ENCODE peak calls at places on chromosome 21, in four cellular contexts. E, M, I and C are unnamed samples.

GRCh38 chr21:34947122-34947534 is 102.0 kb downstream of the RUNX1 start:
- DNase-seq in E (no peak), M (no peak), I (no peak), C (no peak)

GRCh38 chr21:30962013-30962412 is 76.3 kb downstream of the KRTAP19-8 start:
- DNase-seq in E (no peak), M (no peak), I (no peak), C (no peak)

GRCh38 chr21:28615276-28615675 is 377.4 kb downstream of the LTN1 start:
- DNase-seq in E (no peak), M (no peak), I (no peak), C (no peak)

GRCh38 chr21:37348664-37349063 is 17.9 kb upstream of the DYRK1A start:
- DNase-seq in E (peak), M (no peak), I (no peak), C (no peak)

GRCh38 chr21:25895565-25896205 is 160.9 kb downstream of the GABPA start:
- DNase-seq in E (peak), M (no peak), I (no peak), C (no peak)

GRCh38 chr21:15015622-15016471 is 49.0 kb downstream of the NRIP1 start:
- DNase-seq in E (no peak), M (no peak), I (no peak), C (no peak)

GRCh38 chr21:42556960-42557359 is 43.3 kb downstream of the SLC37A1 start:
- DNase-seq in E (peak), M (peak), I (peak), C (peak)

GRCh38 chr21:26849428-26850115 is 4.4 kb upstream of the ADAMTS1 start:
- DNase-seq in E (peak), M (no peak), I (no peak), C (no peak)

GRCh38 chr21:37507716-37508115 is 141.1 kb downstream of the DYRK1A start:
- DNase-seq in E (no peak), M (peak), I (no peak), C (no peak)

GRCh38 chr21:26170471-26171309 is at the start of gene APP:
- DNase-seq in E (no peak), M (peak), I (peak), C (peak)

GRCh38 chr21:41778974-41779600 is 12.2 kb upstream of the RIPK4 start:
- DNase-seq in E (no peak), M (no peak), I (peak), C (peak)

GRCh38 chr21:31343680-31344480 is at the start of gene TIAM1:
- DNase-seq in E (no peak), M (no peak), I (peak), C (peak)

GRCh38 chr21:42473495-42474042 is 22.5 kb downstream of the RSPH1 start:
- DNase-seq in E (no peak), M (no peak), I (no peak), C (no peak)

GRCh38 chr21:14879458-14879857 is 185.3 kb downstream of the NRIP1 start:
- DNase-seq in E (no peak), M (no peak), I (no peak), C (no peak)

GRCh38 chr21:43591468-43592050 is 67.7 kb downstream of the HSF2BP start:
- DNase-seq in E (no peak), M (no peak), I (no peak), C (no peak)

GRCh38 chr21:42476493-42477342 is 19.3 kb downstream of the RSPH1 start:
- DNase-seq in E (no peak), M (no peak), I (peak), C (no peak)

GRCh38 chr21:36169465-36170128 is 13.0 kb downstream of the DOP1B start:
- DNase-seq in E (no peak), M (no peak), I (no peak), C (no peak)
- TF ChIP-seq CTCF in E (no peak), M (no peak), I (no peak), C (no peak)

GRCh38 chr21:45098867-45099266 is 24.5 kb downstream of the ADARB1 start:
- DNase-seq in E (peak), M (peak), I (no peak), C (no peak)
- TF ChIP-seq CTCF in E (peak), M (peak), I (peak), C (peak)

DNA sequence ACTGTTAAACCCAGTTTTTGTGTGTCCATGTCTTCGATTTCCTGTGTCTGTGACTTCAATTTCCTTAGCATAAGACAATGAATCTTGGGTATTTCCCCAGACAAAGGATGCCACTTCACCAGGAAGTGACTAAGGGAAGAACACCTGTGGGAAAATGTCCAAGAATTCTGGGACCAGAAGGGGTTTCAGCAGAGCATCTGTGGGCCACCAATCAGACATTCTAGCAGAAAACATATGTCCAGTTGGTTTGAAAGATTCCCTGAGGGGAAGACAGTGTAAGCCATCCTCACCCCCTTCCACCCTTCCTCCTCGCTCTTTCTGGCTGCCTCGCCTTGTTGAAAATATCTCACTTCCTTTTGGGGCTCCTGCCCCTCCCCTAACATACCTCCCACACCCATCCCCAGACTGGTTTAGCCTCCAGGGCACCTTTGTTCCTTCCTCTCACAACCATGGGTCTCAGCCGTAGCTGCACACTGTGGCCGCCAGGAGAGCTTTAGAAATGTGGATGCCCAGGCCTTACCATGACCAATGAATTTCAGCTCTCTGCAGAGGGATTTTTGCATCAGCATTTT is 25.5 kb upstream of the IFNAR1 start:
- DNase-seq in E (peak), M (peak), I (no peak), C (peak)
- TF ChIP-seq CTCF in E (peak), M (no peak), I (no peak), C (no peak)

DNA sequence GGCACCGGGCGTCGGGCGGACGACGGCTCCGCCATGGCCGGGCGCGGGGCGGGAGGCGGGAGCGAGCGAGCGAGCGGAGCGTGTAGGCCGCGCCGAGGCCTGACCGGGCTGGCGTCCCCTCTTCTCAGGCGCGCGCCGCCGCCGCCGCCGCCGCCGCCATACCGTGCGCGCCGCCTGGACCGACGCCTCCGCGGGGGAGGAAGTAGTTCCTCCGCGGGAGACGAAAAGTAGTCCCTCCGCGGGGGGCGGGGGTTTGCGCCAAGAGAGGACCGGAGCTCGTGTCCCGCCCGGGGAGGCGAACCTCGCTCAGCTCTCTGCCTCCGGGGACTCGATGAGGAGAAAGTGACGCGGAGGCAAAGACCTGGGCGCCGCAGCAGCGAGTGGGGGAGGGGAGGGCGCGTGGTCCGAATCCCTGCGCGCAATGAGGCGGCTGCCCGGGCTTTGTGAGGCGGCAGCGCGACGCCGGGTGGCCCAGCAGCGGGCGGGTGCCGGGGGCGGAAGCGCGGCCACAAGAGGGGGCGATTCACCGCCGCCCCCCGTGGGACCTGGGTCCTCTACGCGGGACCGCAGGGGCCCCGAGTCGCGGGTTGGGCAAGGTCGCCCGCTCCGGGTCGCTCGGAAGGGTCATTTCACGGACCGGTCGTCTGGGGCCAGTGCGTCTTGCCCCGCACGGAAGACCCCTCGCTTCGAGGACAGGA is at the start of gene BRWD1:
- DNase-seq in E (peak), M (peak), I (peak), C (peak)
- TF ChIP-seq CTCF in E (peak), M (peak), I (peak), C (peak)

DNA sequence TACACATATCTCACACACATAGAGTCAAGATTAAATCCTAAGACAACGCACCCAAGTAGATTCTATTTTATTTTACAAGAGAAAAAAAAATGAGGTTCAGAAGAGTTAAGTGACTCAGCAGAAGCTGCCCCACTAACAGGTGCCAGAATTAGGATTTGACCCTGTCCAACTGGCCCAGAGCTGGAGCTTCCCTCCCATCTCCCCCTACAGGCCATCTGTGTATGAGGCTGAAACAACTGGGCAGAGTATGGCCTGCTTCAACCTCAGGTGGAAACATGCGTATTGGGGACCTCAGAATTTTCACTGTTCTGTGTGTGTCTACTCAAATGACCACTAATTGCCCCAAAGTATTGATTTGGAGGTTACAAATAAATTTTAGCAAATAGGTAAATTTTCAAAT is 29.9 kb downstream of the PSMG1 start:
- DNase-seq in E (peak), M (no peak), I (no peak), C (no peak)
- TF ChIP-seq CTCF in E (peak), M (no peak), I (no peak), C (no peak)